ENCODE peak calls at places on chromosome 10, in five cellular contexts. B, Z, R, Y and S are unnamed samples.

GRCh38 chr10:88172159-88172558 is 308.7 kb downstream of the PTEN start:
- DNase-seq in B (no peak), Z (no peak), R (no peak), Y (no peak), S (no peak)

GRCh38 chr10:84590794-84591193 is 262.4 kb downstream of the CCSER2 start:
- DNase-seq in B (no peak), Z (no peak), R (no peak), Y (no peak), S (no peak)

GRCh38 chr10:113680172-113681111 is 730 bp downstream of the CASP7 start:
- DNase-seq in B (peak; percentile 28), Z (peak; percentile 86), R (peak; percentile 71), Y (peak; percentile 15), S (no peak)

GRCh38 chr10:95445837-95446347 is 115.3 kb downstream of the SORBS1 start:
- DNase-seq in B (peak; percentile 46), Z (peak; percentile 75), R (no peak), Y (no peak), S (peak; percentile 78)

GRCh38 chr10:87658383-87658795 is 1.3 kb upstream of the PAPSS2 start:
- DNase-seq in B (no peak), Z (no peak), R (no peak), Y (no peak), S (no peak)

GRCh38 chr10:76618641-76619040 is 1019.0 kb downstream of the KCNMA1 start:
- DNase-seq in B (no peak), Z (no peak), R (no peak), Y (no peak), S (no peak)

GRCh38 chr10:12914111-12914510 is 87.4 kb downstream of the CCDC3 start:
- DNase-seq in B (no peak), Z (no peak), R (no peak), Y (no peak), S (no peak)

GRCh38 chr10:71696635-71697326 is 22.8 kb downstream of the C10orf105 start:
- DNase-seq in B (peak; percentile 87), Z (peak; percentile 71), R (peak; percentile 83), Y (peak; percentile 21), S (peak; percentile 87)

GRCh38 chr10:74593470-74593869 is 232.9 kb upstream of the KAT6B start:
- DNase-seq in B (no peak), Z (no peak), R (no peak), Y (no peak), S (no peak)

GRCh38 chr10:11293332-11293731 is 275.7 kb downstream of the CELF2 start:
- DNase-seq in B (no peak), Z (no peak), R (no peak), Y (no peak), S (no peak)

GRCh38 chr10:132439025-132439388 is 42.0 kb downstream of the PWWP2B start:
- DNase-seq in B (no peak), Z (no peak), R (no peak), Y (no peak), S (no peak)

GRCh38 chr10:115857856-115858255 is 415.1 kb downstream of the GFRA1 start:
- DNase-seq in B (no peak), Z (no peak), R (no peak), Y (no peak), S (no peak)

GRCh38 chr10:44479306-44479705 is 94.4 kb upstream of the CXCL12 start:
- DNase-seq in B (no peak), Z (no peak), R (no peak), Y (no peak), S (no peak)

GRCh38 chr10:107157071-107157470 is 7.4 kb downstream of the SORCS1 start:
- DNase-seq in B (no peak), Z (no peak), R (no peak), Y (no peak), S (no peak)

GRCh38 chr10:51617576-51618298 is 81.7 kb downstream of the CSTF2T start:
- DNase-seq in B (no peak), Z (no peak), R (no peak), Y (no peak), S (no peak)

GRCh38 chr10:119337796-119338432 is 130.5 kb downstream of the GRK5 start:
- DNase-seq in B (no peak), Z (no peak), R (no peak), Y (no peak), S (no peak)

GRCh38 chr10:112246-112645 is 23.0 kb upstream of the ZMYND11 start:
- DNase-seq in B (no peak), Z (no peak), R (no peak), Y (no peak), S (no peak)

GRCh38 chr10:126124044-126124443 is 227.7 kb downstream of the FANK1 start:
- DNase-seq in B (no peak), Z (no peak), R (no peak), Y (no peak), S (no peak)

GRCh38 chr10:133530506-133530905 is 3.3 kb downstream of the CYP2E1 start:
- DNase-seq in B (no peak), Z (no peak), R (no peak), Y (no peak), S (no peak)

GRCh38 chr10:80413152-80413996 is 5.0 kb downstream of the PRXL2A start:
- DNase-seq in B (no peak), Z (no peak), R (no peak), Y (no peak), S (no peak)

GRCh38 chr10:24894728-24895127 is 57.7 kb downstream of the PRTFDC1 start:
- DNase-seq in B (no peak), Z (no peak), R (no peak), Y (no peak), S (no peak)

GRCh38 chr10:29962451-29962850 is 96.9 kb downstream of the JCAD start:
- DNase-seq in B (no peak), Z (no peak), R (no peak), Y (no peak), S (no peak)

GRCh38 chr10:128457136-128457535 is 330.9 kb upstream of the MKI67 start:
- DNase-seq in B (no peak), Z (no peak), R (no peak), Y (no peak), S (no peak)

GRCh38 chr10:43073721-43074120 is 3.1 kb upstream of the RET start:
- DNase-seq in B (no peak), Z (no peak), R (no peak), Y (no peak), S (no peak)